ENCODE peak calls at places on chromosomes 2 and 18, in five cellular contexts. One of them, this sample, is unnamed.

GRCh38 chr2:222424729-222425671 is 657 bp downstream of the SGPP2 start:
- DNase-seq in naive B cell: no peak
- DNase-seq in endothelial cell: no peak
- DNase-seq in naive thymus-derived CD8-positive, alpha-beta T cell: no peak
- DNase-seq in body of pancreas: no peak
- DNase-seq in this sample: no peak

GRCh38 chr2:109128466-109129355 is at the start of gene SH3RF3:
- DNase-seq in naive thymus-derived CD8-positive, alpha-beta T cell: peak
- DNase-seq in body of pancreas: peak
- DNase-seq in endothelial cell: peak
- DNase-seq in naive B cell: peak
- DNase-seq in this sample: no peak

GRCh38 chr2:165827219-165827920 is 33.3 kb upstream of the GALNT3 start:
- DNase-seq in naive B cell: no peak
- DNase-seq in body of pancreas: no peak
- DNase-seq in naive thymus-derived CD8-positive, alpha-beta T cell: no peak
- DNase-seq in endothelial cell: no peak
- DNase-seq in this sample: no peak

GRCh38 chr2:21782866-21783265 is 659.1 kb downstream of the TDRD15 start:
- DNase-seq in endothelial cell: no peak
- DNase-seq in body of pancreas: no peak
- DNase-seq in naive thymus-derived CD8-positive, alpha-beta T cell: no peak
- DNase-seq in naive B cell: no peak
- DNase-seq in this sample: no peak

GRCh38 chr2:174023591-174024523 is 58.7 kb upstream of the SP3 start:
- DNase-seq in naive B cell: no peak
- DNase-seq in naive thymus-derived CD8-positive, alpha-beta T cell: no peak
- DNase-seq in endothelial cell: no peak
- DNase-seq in body of pancreas: no peak
- DNase-seq in this sample: no peak

GRCh38 chr2:15354596-15355359 is 206.4 kb downstream of the NBAS start:
- DNase-seq in endothelial cell: no peak
- DNase-seq in body of pancreas: no peak
- DNase-seq in naive thymus-derived CD8-positive, alpha-beta T cell: no peak
- DNase-seq in naive B cell: no peak
- DNase-seq in this sample: no peak

GRCh38 chr2:241922396-241922795 is 52.9 kb downstream of the RTP5 start:
- DNase-seq in endothelial cell: no peak
- DNase-seq in naive thymus-derived CD8-positive, alpha-beta T cell: no peak
- DNase-seq in naive B cell: no peak
- DNase-seq in body of pancreas: no peak
- DNase-seq in this sample: no peak

GRCh38 chr18:22726469-22726868 is 206.7 kb upstream of the RBBP8 start:
- DNase-seq in naive thymus-derived CD8-positive, alpha-beta T cell: no peak
- DNase-seq in body of pancreas: no peak
- DNase-seq in endothelial cell: no peak
- DNase-seq in naive B cell: no peak
- DNase-seq in this sample: no peak

GRCh38 chr18:8952796-8953760 is 149.4 kb upstream of the NDUFV2 start:
- DNase-seq in naive B cell: no peak
- DNase-seq in endothelial cell: no peak
- DNase-seq in naive thymus-derived CD8-positive, alpha-beta T cell: no peak
- DNase-seq in body of pancreas: no peak
- DNase-seq in this sample: no peak

GRCh38 chr2:191845248-191845715 is 1.6 kb downstream of the CAVIN2 start:
- DNase-seq in naive thymus-derived CD8-positive, alpha-beta T cell: no peak
- DNase-seq in naive B cell: no peak
- DNase-seq in endothelial cell: no peak
- DNase-seq in body of pancreas: no peak
- DNase-seq in this sample: no peak

GRCh38 chr2:238915596-238915995 is 67.7 kb downstream of the TWIST2 start:
- DNase-seq in body of pancreas: no peak
- DNase-seq in naive B cell: no peak
- DNase-seq in endothelial cell: no peak
- DNase-seq in naive thymus-derived CD8-positive, alpha-beta T cell: no peak
- DNase-seq in this sample: no peak

GRCh38 chr2:239587836-239588235 is 187.0 kb upstream of the HDAC4 start:
- DNase-seq in body of pancreas: no peak
- DNase-seq in naive thymus-derived CD8-positive, alpha-beta T cell: no peak
- DNase-seq in naive B cell: no peak
- DNase-seq in endothelial cell: no peak
- DNase-seq in this sample: no peak

GRCh38 chr2:39728941-39729351 is 50.1 kb downstream of the THUMPD2 start:
- DNase-seq in naive B cell: peak
- DNase-seq in endothelial cell: peak
- DNase-seq in body of pancreas: peak
- DNase-seq in naive thymus-derived CD8-positive, alpha-beta T cell: no peak
- DNase-seq in this sample: peak

GRCh38 chr2:83957001-83957400 is 502.1 kb downstream of the SUCLG1 start:
- DNase-seq in naive thymus-derived CD8-positive, alpha-beta T cell: no peak
- DNase-seq in naive B cell: no peak
- DNase-seq in endothelial cell: no peak
- DNase-seq in body of pancreas: no peak
- DNase-seq in this sample: no peak

GRCh38 chr18:36811955-36812354 is 16.8 kb downstream of the TPGS2 start:
- DNase-seq in naive B cell: no peak
- DNase-seq in body of pancreas: no peak
- DNase-seq in endothelial cell: no peak
- DNase-seq in naive thymus-derived CD8-positive, alpha-beta T cell: no peak
- DNase-seq in this sample: no peak

GRCh38 chr2:7356909-7357584 is 439.8 kb downstream of the RNF144A start:
- DNase-seq in naive thymus-derived CD8-positive, alpha-beta T cell: no peak
- DNase-seq in naive B cell: no peak
- DNase-seq in endothelial cell: no peak
- DNase-seq in body of pancreas: peak
- DNase-seq in this sample: no peak

GRCh38 chr2:10253596-10254372 is 48.9 kb upstream of the HPCAL1 start:
- DNase-seq in naive B cell: no peak
- DNase-seq in naive thymus-derived CD8-positive, alpha-beta T cell: no peak
- DNase-seq in body of pancreas: no peak
- DNase-seq in endothelial cell: no peak
- DNase-seq in this sample: no peak

GRCh38 chr2:238434846-238435751 is 8.4 kb downstream of the ASB1 start:
- DNase-seq in naive B cell: no peak
- DNase-seq in naive thymus-derived CD8-positive, alpha-beta T cell: no peak
- DNase-seq in endothelial cell: no peak
- DNase-seq in body of pancreas: no peak
- DNase-seq in this sample: no peak

GRCh38 chr18:74040459-74041332 is 106.9 kb downstream of the FBXO15 start:
- DNase-seq in endothelial cell: peak
- DNase-seq in body of pancreas: peak
- DNase-seq in naive thymus-derived CD8-positive, alpha-beta T cell: peak
- DNase-seq in naive B cell: peak
- DNase-seq in this sample: peak

GRCh38 chr18:40690062-40690461 is 1265.0 kb upstream of the PIK3C3 start:
- DNase-seq in naive B cell: no peak
- DNase-seq in naive thymus-derived CD8-positive, alpha-beta T cell: no peak
- DNase-seq in body of pancreas: no peak
- DNase-seq in endothelial cell: no peak
- DNase-seq in this sample: no peak

GRCh38 chr2:240964854-240965295 is 33.5 kb upstream of the SNED1 start:
- DNase-seq in endothelial cell: no peak
- DNase-seq in naive B cell: no peak
- DNase-seq in naive thymus-derived CD8-positive, alpha-beta T cell: no peak
- DNase-seq in body of pancreas: no peak
- DNase-seq in this sample: no peak

GRCh38 chr2:26422947-26423629 is 21.4 kb downstream of the DRC1 start:
- DNase-seq in naive B cell: no peak
- DNase-seq in endothelial cell: no peak
- DNase-seq in naive thymus-derived CD8-positive, alpha-beta T cell: no peak
- DNase-seq in body of pancreas: no peak
- DNase-seq in this sample: no peak

GRCh38 chr2:36976065-36976464 is 9.7 kb upstream of the STRN start:
- DNase-seq in naive B cell: no peak
- DNase-seq in body of pancreas: no peak
- DNase-seq in naive thymus-derived CD8-positive, alpha-beta T cell: no peak
- DNase-seq in endothelial cell: no peak
- DNase-seq in this sample: no peak

GRCh38 chr2:85750509-85751299 is 3.1 kb upstream of the ATOH8 start:
- DNase-seq in naive B cell: peak
- DNase-seq in naive thymus-derived CD8-positive, alpha-beta T cell: peak
- DNase-seq in body of pancreas: peak
- DNase-seq in endothelial cell: peak
- DNase-seq in this sample: no peak

GRCh38 chr2:236818281-236819045 is 248.8 kb downstream of the ACKR3 start:
- DNase-seq in endothelial cell: no peak
- DNase-seq in naive thymus-derived CD8-positive, alpha-beta T cell: no peak
- DNase-seq in body of pancreas: no peak
- DNase-seq in naive B cell: no peak
- DNase-seq in this sample: no peak

GRCh38 chr2:96147593-96148201 is 2.5 kb upstream of the DUSP2 start:
- DNase-seq in body of pancreas: no peak
- DNase-seq in naive thymus-derived CD8-positive, alpha-beta T cell: no peak
- DNase-seq in naive B cell: no peak
- DNase-seq in endothelial cell: no peak
- DNase-seq in this sample: no peak

GRCh38 chr2:155020246-155020645 is 321.8 kb downstream of the KCNJ3 start:
- DNase-seq in naive thymus-derived CD8-positive, alpha-beta T cell: no peak
- DNase-seq in endothelial cell: no peak
- DNase-seq in body of pancreas: no peak
- DNase-seq in naive B cell: no peak
- DNase-seq in this sample: no peak

GRCh38 chr2:216553093-216553478 is 54.4 kb downstream of the RPL37A start:
- DNase-seq in naive B cell: no peak
- DNase-seq in naive thymus-derived CD8-positive, alpha-beta T cell: no peak
- DNase-seq in endothelial cell: no peak
- DNase-seq in body of pancreas: no peak
- DNase-seq in this sample: peak

GRCh38 chr18:34867520-34867919 is 157.4 kb downstream of the DTNA start:
- DNase-seq in endothelial cell: peak
- DNase-seq in naive thymus-derived CD8-positive, alpha-beta T cell: no peak
- DNase-seq in body of pancreas: no peak
- DNase-seq in naive B cell: no peak
- DNase-seq in this sample: peak

GRCh38 chr2:181528441-181528840 is 71.3 kb downstream of the ITGA4 start:
- DNase-seq in endothelial cell: no peak
- DNase-seq in naive B cell: no peak
- DNase-seq in naive thymus-derived CD8-positive, alpha-beta T cell: no peak
- DNase-seq in body of pancreas: no peak
- DNase-seq in this sample: no peak

GRCh38 chr2:238080518-238080917 is 19.6 kb upstream of the ESPNL start:
- DNase-seq in naive thymus-derived CD8-positive, alpha-beta T cell: no peak
- DNase-seq in endothelial cell: no peak
- DNase-seq in naive B cell: no peak
- DNase-seq in body of pancreas: peak
- DNase-seq in this sample: no peak

This sample was measured in COLO829.